ENCODE peak calls at places on chromosomes 4 and X, in four cellular contexts. One of them, this sample, is unnamed.

GRCh38 chrX:47458528-47458927 is 24.5 kb downstream of the ZNF41 start:
- DNase-seq in A549: no peak
- DNase-seq in H1: no peak
- DNase-seq in K562: no peak
- DNase-seq in this sample: no peak

GRCh38 chr4:186149872-186150271 is 41.5 kb upstream of the CYP4V2 start:
- DNase-seq in A549: peak
- DNase-seq in H1: peak
- DNase-seq in K562: peak
- DNase-seq in this sample: peak

GRCh38 chr4:10623241-10623640 is 61.3 kb downstream of the CLNK start:
- DNase-seq in A549: no peak
- DNase-seq in H1: no peak
- DNase-seq in K562: no peak
- DNase-seq in this sample: no peak

GRCh38 chrX:154735695-154736393 is 15.0 kb downstream of the GAB3 start:
- DNase-seq in A549: peak
- DNase-seq in H1: no peak
- DNase-seq in K562: no peak
- DNase-seq in this sample: peak

GRCh38 chr4:85939595-85939994 is 420.3 kb downstream of the MAPK10 start:
- DNase-seq in A549: no peak
- DNase-seq in H1: no peak
- DNase-seq in K562: no peak
- DNase-seq in this sample: no peak

GRCh38 chr4:56764775-56765174 is 56.7 kb downstream of the SPINK2 start:
- DNase-seq in A549: no peak
- DNase-seq in H1: no peak
- DNase-seq in K562: no peak
- DNase-seq in this sample: no peak

GRCh38 chr4:159464302-159464701 is 361.4 kb downstream of the RAPGEF2 start:
- DNase-seq in A549: no peak
- DNase-seq in H1: no peak
- DNase-seq in K562: no peak
- DNase-seq in this sample: no peak

GRCh38 chrX:31367816-31368215 is 296.0 kb upstream of the FTHL17 start:
- DNase-seq in A549: no peak
- DNase-seq in H1: no peak
- DNase-seq in K562: no peak
- DNase-seq in this sample: no peak

GRCh38 chr4:185837415-185838103 is 25.6 kb upstream of the SORBS2 start:
- DNase-seq in A549: no peak
- DNase-seq in H1: no peak
- DNase-seq in K562: no peak
- DNase-seq in this sample: peak

GRCh38 chrX:39337461-39337860 is 536.2 kb downstream of the MID1IP1 start:
- DNase-seq in A549: no peak
- DNase-seq in H1: no peak
- DNase-seq in K562: no peak
- DNase-seq in this sample: no peak

GRCh38 chr4:110058677-110059076 is 139.7 kb downstream of the ELOVL6 start:
- DNase-seq in A549: no peak
- DNase-seq in H1: no peak
- DNase-seq in K562: no peak
- DNase-seq in this sample: no peak

GRCh38 chrX:107684956-107685385 is 56.7 kb downstream of the PRPS1 start:
- DNase-seq in A549: peak
- DNase-seq in H1: no peak
- DNase-seq in K562: peak
- DNase-seq in this sample: peak

GRCh38 chrX:68261060-68261672 is 172.1 kb downstream of the OPHN1 start:
- DNase-seq in A549: no peak
- DNase-seq in H1: no peak
- DNase-seq in K562: peak
- DNase-seq in this sample: no peak
- TF ChIP-seq JUN in A549: no peak
- TF ChIP-seq JUN in H1: no peak
- TF ChIP-seq JUN in K562: no peak
- TF ChIP-seq JUN in this sample: no peak

DNA sequence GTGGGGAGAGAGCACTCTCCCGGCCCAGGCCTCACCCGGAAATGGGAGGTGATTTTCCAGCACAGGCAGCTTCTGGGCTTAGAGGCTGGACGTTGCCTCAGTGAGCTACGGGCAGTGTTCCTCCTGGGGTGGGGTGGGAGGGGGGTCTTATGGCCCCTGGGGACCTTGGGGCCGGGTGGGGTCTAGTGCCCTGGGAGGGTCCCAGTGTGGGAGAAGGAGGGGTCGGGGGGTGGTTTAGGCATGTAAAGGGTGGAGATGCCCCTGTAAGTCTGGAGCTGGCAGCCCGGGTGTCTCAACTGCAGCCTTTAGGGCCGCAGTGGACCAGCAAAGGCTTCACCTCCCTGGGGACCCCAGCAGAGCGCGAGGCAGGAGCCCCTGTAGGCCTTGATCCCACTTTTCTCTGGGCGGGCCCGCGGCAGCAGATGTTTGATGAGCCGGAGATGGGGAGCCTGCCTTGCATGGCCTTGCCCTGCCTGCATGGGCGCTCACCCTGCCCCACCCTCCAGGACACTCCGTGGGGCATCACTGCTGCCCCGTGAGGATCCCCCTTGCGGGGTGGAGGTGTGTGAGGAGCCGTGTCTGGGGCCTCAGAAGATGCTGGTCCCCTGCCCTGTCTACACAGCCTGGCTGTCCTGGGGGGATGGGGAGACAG is 98.8 kb upstream of the LRPAP1 start:
- DNase-seq in A549: no peak
- DNase-seq in H1: no peak
- DNase-seq in K562: no peak
- DNase-seq in this sample: no peak
- TF ChIP-seq JUN in A549: no peak
- TF ChIP-seq JUN in H1: no peak
- TF ChIP-seq JUN in K562: no peak
- TF ChIP-seq JUN in this sample: no peak

GRCh38 chrX:78746496-78746895 is 1.0 kb upstream of the LPAR4 start:
- DNase-seq in A549: no peak
- DNase-seq in H1: peak
- DNase-seq in K562: no peak
- DNase-seq in this sample: no peak

DNA sequence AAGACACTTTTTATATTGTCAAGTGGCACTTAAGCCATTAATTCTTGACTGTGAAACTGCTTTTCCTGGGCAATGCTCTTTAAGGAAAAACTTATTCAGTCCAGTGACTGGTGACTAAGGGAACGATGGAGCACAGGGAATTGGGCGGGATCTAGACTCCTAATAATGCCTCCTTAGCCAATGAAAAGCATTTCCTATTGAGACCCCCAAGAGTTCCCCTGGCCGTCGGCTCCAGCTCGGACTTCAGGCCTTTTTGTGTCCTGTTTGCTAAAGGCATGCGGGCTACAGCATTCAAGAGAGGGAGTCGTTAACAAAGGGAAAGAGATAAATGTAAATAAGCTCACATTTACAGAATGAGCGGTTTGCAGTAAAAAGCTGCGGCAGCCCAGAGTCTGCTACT is at the start of gene LPAR4:
- DNase-seq in A549: no peak
- DNase-seq in H1: peak
- DNase-seq in K562: no peak
- DNase-seq in this sample: peak
- TF ChIP-seq JUN in A549: no peak
- TF ChIP-seq JUN in H1: no peak
- TF ChIP-seq JUN in K562: no peak
- TF ChIP-seq JUN in this sample: no peak

DNA sequence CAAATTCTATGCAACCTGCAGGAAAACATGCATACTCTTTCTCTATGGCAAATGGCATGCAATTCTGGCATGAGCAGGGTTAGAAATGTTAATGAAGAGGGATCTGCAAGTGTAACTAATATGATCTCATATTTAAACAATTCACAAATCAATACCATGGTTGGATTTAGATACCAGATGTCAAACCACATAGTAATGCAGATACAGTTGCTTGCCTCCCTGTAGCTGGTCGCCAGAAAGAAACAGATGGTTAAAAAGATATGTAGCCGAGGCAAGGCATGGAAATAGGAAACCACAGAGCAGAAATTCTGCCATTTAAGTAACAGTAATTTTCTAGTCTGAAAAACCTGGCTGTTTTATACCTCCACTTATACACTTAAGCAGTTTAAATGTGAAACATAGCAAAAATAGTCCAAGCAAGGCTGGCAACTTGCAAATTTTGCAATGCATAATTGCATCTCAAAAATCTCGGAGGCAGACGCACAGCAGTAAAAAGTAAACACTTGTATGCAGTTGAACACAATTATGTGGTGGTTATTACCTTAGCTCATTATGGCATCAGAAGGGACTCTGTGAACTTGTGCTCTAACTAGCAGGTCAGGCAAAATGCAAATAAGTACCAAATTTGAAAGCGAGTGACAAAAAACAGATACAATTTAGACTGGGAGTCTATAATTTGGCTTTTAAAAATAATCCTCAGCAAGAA is 126.8 kb downstream of the NAA11 start:
- DNase-seq in A549: no peak
- DNase-seq in H1: no peak
- DNase-seq in K562: peak
- DNase-seq in this sample: no peak
- TF ChIP-seq JUN in A549: no peak
- TF ChIP-seq JUN in H1: no peak
- TF ChIP-seq JUN in K562: peak
- TF ChIP-seq JUN in this sample: no peak

GRCh38 chrX:2703991-2704369 is 12.9 kb downstream of the CD99 start:
- DNase-seq in A549: no peak
- DNase-seq in H1: no peak
- DNase-seq in K562: no peak
- DNase-seq in this sample: peak

GRCh38 chrX:2698604-2699003 is 7.5 kb downstream of the CD99 start:
- DNase-seq in A549: no peak
- DNase-seq in H1: no peak
- DNase-seq in K562: no peak
- DNase-seq in this sample: no peak

GRCh38 chrX:2699959-2700358 is 8.9 kb downstream of the CD99 start:
- DNase-seq in A549: no peak
- DNase-seq in H1: no peak
- DNase-seq in K562: no peak
- DNase-seq in this sample: no peak

GRCh38 chrX:2700405-2701320 is 9.6 kb downstream of the CD99 start:
- DNase-seq in A549: no peak
- DNase-seq in H1: no peak
- DNase-seq in K562: no peak
- DNase-seq in this sample: no peak

DNA sequence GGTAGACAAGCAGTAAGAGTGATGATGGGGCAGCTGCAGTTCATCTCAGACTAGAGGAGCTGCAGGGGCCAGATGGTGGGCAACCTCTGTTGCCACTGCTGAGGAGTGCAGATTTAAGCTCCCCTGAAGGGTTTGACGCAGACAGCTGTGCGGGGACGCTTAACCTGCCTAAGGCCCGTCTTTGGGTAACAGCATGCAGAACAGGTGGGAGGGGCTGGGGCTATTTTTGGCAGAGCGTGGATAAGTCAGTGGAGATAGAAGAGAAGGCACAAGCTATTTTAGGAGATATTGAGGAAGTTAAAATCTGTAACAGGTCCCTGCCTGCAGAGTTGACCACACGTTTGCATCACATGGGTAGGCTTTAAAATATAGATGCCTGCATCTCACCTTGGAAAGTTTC is 10.5 kb downstream of the CD99 start:
- DNase-seq in A549: no peak
- DNase-seq in H1: no peak
- DNase-seq in K562: no peak
- DNase-seq in this sample: no peak
- TF ChIP-seq JUN in A549: no peak
- TF ChIP-seq JUN in H1: no peak
- TF ChIP-seq JUN in K562: no peak
- TF ChIP-seq JUN in this sample: no peak